ENCODE peak calls at places on chromosome 16, in eight cellular contexts. J, C, Y, S, Z, R, E and F are unnamed samples.
A peak's percentile ranks its signal among the peaks of the same experiment; 100 is the strongest.

GRCh38 chr16:71338632-71339031 is 19.9 kb upstream of the CALB2 start:
- DNase-seq in J (no peak), C (no peak), Y (no peak), S (no peak), Z (peak; percentile 57), R (no peak), E (no peak), F (no peak)

GRCh38 chr16:85983606-85984005 is 84.6 kb downstream of the IRF8 start:
- DNase-seq in J (no peak), C (no peak), Y (no peak), S (no peak), Z (no peak), R (no peak), E (no peak), F (no peak)

GRCh38 chr16:48014349-48015135 is 141.3 kb downstream of the ABCC12 start:
- DNase-seq in J (no peak), C (no peak), Y (no peak), S (no peak), Z (peak; percentile 98), R (no peak), E (no peak), F (peak; percentile 63)

GRCh38 chr16:21184834-21185233 is 26.4 kb downstream of the LDAF1 start:
- DNase-seq in J (no peak), C (no peak), Y (no peak), S (no peak), Z (peak; percentile 63), R (peak; percentile 61), E (no peak), F (no peak)

GRCh38 chr16:27317738-27318398 is 4.1 kb downstream of the IL4R start:
- DNase-seq in J (no peak), C (no peak), Y (no peak), S (no peak), Z (no peak), R (peak; percentile 86), E (no peak), F (no peak)

GRCh38 chr16:86516618-86517003 is 6.3 kb downstream of the FOXF1 start:
- DNase-seq in J (no peak), C (no peak), Y (no peak), S (no peak), Z (no peak), R (no peak), E (no peak), F (no peak)

GRCh38 chr16:84841787-84842300 is 22.1 kb downstream of the CRISPLD2 start:
- DNase-seq in J (peak; percentile 77), C (peak; percentile 78), Y (no peak), S (peak; percentile 63), Z (peak; percentile 62), R (peak; percentile 10), E (no peak), F (peak; percentile 71)

GRCh38 chr16:28320741-28321140 is 28.4 kb downstream of the SBK1 start:
- DNase-seq in J (no peak), C (no peak), Y (no peak), S (no peak), Z (no peak), R (no peak), E (no peak), F (no peak)

GRCh38 chr16:704552-705380 is 835 bp downstream of the FBXL16 start:
- DNase-seq in J (no peak), C (no peak), Y (no peak), S (no peak), Z (no peak), R (no peak), E (no peak), F (no peak)

GRCh38 chr16:77596243-77596642 is 126.1 kb upstream of the NUDT7 start:
- DNase-seq in J (no peak), C (no peak), Y (no peak), S (no peak), Z (peak; percentile 52), R (no peak), E (no peak), F (no peak)

GRCh38 chr16:88970095-88970494 is 6.9 kb downstream of the CBFA2T3 start:
- DNase-seq in J (no peak), C (no peak), Y (peak; percentile 8), S (no peak), Z (no peak), R (no peak), E (no peak), F (no peak)

GRCh38 chr16:67762385-67762784 is 43.3 kb upstream of the GFOD2 start:
- DNase-seq in J (no peak), C (no peak), Y (no peak), S (no peak), Z (no peak), R (no peak), E (no peak), F (no peak)

GRCh38 chr16:60166111-60166510 is 1432.0 kb upstream of the GOT2 start:
- DNase-seq in J (no peak), C (no peak), Y (no peak), S (no peak), Z (peak; percentile 45), R (no peak), E (no peak), F (no peak)

GRCh38 chr16:48526058-48526957 is 83.7 kb downstream of the N4BP1 start:
- DNase-seq in J (peak; percentile 80), C (peak; percentile 88), Y (no peak), S (peak; percentile 34), Z (peak; percentile 75), R (peak; percentile 64), E (no peak), F (peak; percentile 66)

GRCh38 chr16:17768257-17768656 is 297.5 kb upstream of the XYLT1 start:
- DNase-seq in J (no peak), C (no peak), Y (no peak), S (no peak), Z (peak; percentile 60), R (no peak), E (no peak), F (no peak)

GRCh38 chr16:14399397-14400284 is 230.4 kb downstream of the PARN start:
- DNase-seq in J (no peak), C (peak; percentile 74), Y (peak; percentile 25), S (no peak), Z (peak; percentile 68), R (peak; percentile 2), E (peak; percentile 57), F (peak; percentile 48)

GRCh38 chr16:88844412-88845118 is 12.2 kb downstream of the GALNS start:
- DNase-seq in J (no peak), C (no peak), Y (no peak), S (no peak), Z (no peak), R (no peak), E (no peak), F (no peak)

GRCh38 chr16:10202650-10203049 is 20.4 kb upstream of the GRIN2A start:
- DNase-seq in J (no peak), C (peak; percentile 14), Y (no peak), S (no peak), Z (no peak), R (no peak), E (no peak), F (no peak)
- TF ChIP-seq CTCF in J (no peak), C (peak; percentile 31), Y (no peak), S (no peak), Z (no peak), R (no peak), E (no peak), F (no peak)

GRCh38 chr16:22788190-22788530 is 25.8 kb upstream of the HS3ST2 start:
- DNase-seq in J (no peak), C (no peak), Y (no peak), S (no peak), Z (peak; percentile 58), R (no peak), E (no peak), F (no peak)

GRCh38 chr16:22786284-22786683 is 27.7 kb upstream of the HS3ST2 start:
- DNase-seq in J (no peak), C (no peak), Y (no peak), S (no peak), Z (no peak), R (peak; percentile 2), E (no peak), F (no peak)

GRCh38 chr16:22787456-22788189 is 26.3 kb upstream of the HS3ST2 start:
- DNase-seq in J (no peak), C (no peak), Y (no peak), S (no peak), Z (peak; percentile 86), R (peak; percentile 9), E (no peak), F (no peak)

GRCh38 chr16:22785552-22785951 is 28.4 kb upstream of the HS3ST2 start:
- DNase-seq in J (no peak), C (no peak), Y (no peak), S (no peak), Z (no peak), R (no peak), E (no peak), F (no peak)

GRCh38 chr16:22786691-22787090 is 27.3 kb upstream of the HS3ST2 start:
- DNase-seq in J (no peak), C (no peak), Y (no peak), S (no peak), Z (no peak), R (no peak), E (no peak), F (no peak)
- TF ChIP-seq CTCF in J (no peak), C (no peak), Y (no peak), S (no peak), Z (no peak), R (no peak), E (no peak), F (no peak)

DNA sequence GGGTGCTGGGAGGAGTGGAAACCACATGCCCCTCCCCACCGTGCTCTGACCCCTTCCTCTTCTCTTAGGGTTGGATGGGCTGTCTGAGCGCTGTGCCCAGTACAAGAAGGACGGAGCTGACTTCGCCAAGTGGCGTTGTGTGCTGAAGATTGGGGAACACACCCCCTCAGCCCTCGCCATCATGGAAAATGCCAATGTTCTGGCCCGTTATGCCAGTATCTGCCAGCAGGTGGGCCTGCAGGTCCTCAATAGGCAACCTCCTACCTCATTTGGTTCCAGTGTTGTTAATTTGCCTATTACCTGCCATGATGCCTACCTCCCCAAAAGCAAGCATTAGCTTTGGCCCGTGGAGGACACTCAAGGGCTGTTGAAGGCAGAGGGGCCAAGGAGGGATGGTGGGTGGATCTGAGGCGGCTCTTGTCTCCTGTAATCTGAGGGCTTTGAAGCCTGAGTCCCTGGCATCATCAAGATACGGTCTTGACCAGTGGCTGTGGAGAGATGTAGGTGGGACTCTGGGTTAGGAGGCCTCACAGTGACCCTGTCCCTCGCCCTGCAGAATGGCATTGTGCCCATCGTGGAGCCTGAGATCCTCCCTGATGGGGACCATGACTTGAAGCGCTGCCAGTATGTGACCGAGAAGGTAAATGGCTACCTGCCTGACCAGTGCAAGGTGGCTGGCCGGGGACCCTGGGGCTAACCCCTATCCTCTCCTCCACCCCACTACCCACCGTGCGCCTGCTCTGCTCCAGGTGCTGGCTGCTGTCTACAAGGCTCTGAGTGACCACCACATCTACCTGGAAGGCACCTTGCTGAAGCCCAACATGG is 3.4 kb downstream of the ALDOA start:
- DNase-seq in J (no peak), C (peak; percentile 65), Y (no peak), S (no peak), Z (peak; percentile 29), R (peak; percentile 77), E (no peak), F (no peak)
- TF ChIP-seq CTCF in J (peak; percentile 32), C (peak; percentile 48), Y (peak; percentile 27), S (peak; percentile 31), Z (peak; percentile 56), R (peak; percentile 57), E (peak; percentile 34), F (peak; percentile 71)

DNA sequence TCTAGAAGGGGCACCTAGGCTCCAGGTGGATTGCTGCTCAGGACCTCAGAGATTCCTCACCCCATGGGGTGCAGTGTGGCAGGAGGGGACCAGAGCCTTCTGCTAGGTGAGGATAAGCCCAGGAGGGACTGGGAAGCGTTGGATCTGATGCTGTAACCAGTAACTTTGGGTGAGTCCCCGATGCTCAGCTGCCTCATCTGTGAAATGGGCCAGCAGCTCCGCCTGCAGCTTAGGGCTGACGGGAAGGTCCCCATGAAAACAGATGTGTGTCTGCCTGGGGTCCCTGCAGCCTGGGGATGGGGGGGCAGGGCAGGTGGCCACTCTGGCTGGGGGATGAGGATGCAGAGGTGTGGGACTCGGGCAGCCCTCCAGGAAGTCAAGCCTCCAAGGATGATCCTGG is 2.7 kb upstream of the CASKIN1 start:
- DNase-seq in J (no peak), C (no peak), Y (no peak), S (no peak), Z (no peak), R (no peak), E (no peak), F (no peak)
- TF ChIP-seq CTCF in J (no peak), C (no peak), Y (no peak), S (no peak), Z (no peak), R (no peak), E (no peak), F (no peak)